ENCODE peak calls at places on chromosomes 3 and 15, in nine cellular contexts. U is fibroblast of mammary gland, F is NCI-H2081, D is astrocyte of the spinal cord, R is breast epithelium, N is NCI-H1092 treated with DMSO at 0.1 percent for 48 hours, G is T-helper 2 cell, S is IMR-90, A is psoas muscle. X is an unnamed sample.

GRCh38 chr15:100769043-100769974 is 110.3 kb upstream of the ALDH1A3 start:
- DNase-seq in U (no peak), F (no peak), D (no peak), R (no peak), N (no peak), G (no peak), S (no peak), A (no peak), X (no peak)

GRCh38 chr3:148882288-148882687 is 17.2 kb downstream of the CPA3 start:
- DNase-seq in U (peak), F (peak), D (peak), R (no peak), N (peak), G (no peak), S (peak), A (no peak), X (no peak)

GRCh38 chr15:64651573-64652260 is 123.7 kb downstream of the RBPMS2 start:
- DNase-seq in U (no peak), F (peak), D (no peak), R (no peak), N (peak), G (no peak), S (peak), A (no peak), X (peak)

GRCh38 chr3:101158374-101158773 is 162.0 kb downstream of the IMPG2 start:
- DNase-seq in U (peak), F (no peak), D (no peak), R (no peak), N (no peak), G (no peak), S (peak), A (no peak), X (no peak)

GRCh38 chr3:33401781-33402180 is 38.4 kb downstream of the UBP1 start:
- DNase-seq in U (no peak), F (no peak), D (peak), R (no peak), N (no peak), G (no peak), S (peak), A (no peak), X (no peak)

GRCh38 chr3:41162541-41162940 is 36.8 kb upstream of the CTNNB1 start:
- DNase-seq in U (no peak), F (no peak), D (no peak), R (no peak), N (no peak), G (no peak), S (no peak), A (no peak), X (no peak)

GRCh38 chr3:13827699-13828098 is 52.2 kb downstream of the WNT7A start:
- DNase-seq in U (no peak), F (no peak), D (no peak), R (no peak), N (no peak), G (no peak), S (no peak), A (no peak), X (no peak)

GRCh38 chr3:159632124-159632523 is 356.5 kb upstream of the IL12A start:
- DNase-seq in U (no peak), F (no peak), D (no peak), R (no peak), N (no peak), G (no peak), S (no peak), A (no peak), X (no peak)

GRCh38 chr3:17187589-17188184 is 302.9 kb downstream of the PLCL2 start:
- DNase-seq in U (no peak), F (no peak), D (no peak), R (no peak), N (no peak), G (no peak), S (no peak), A (no peak), X (no peak)

GRCh38 chr3:184549793-184550585 is 11.6 kb upstream of the EPHB3 start:
- DNase-seq in U (no peak), F (no peak), D (no peak), R (peak), N (no peak), G (no peak), S (no peak), A (no peak), X (no peak)

GRCh38 chr15:29136815-29137214 is 132.8 kb downstream of the NSMCE3 start:
- DNase-seq in U (no peak), F (no peak), D (no peak), R (no peak), N (no peak), G (no peak), S (no peak), A (no peak), X (no peak)

GRCh38 chr15:68729789-68730201 is 90.9 kb downstream of the ANP32A start:
- DNase-seq in U (peak), F (no peak), D (peak), R (peak), N (no peak), G (no peak), S (peak), A (no peak), X (no peak)

GRCh38 chr3:32371466-32372212 is 20.0 kb upstream of the CMTM7 start:
- DNase-seq in U (no peak), F (no peak), D (no peak), R (no peak), N (no peak), G (no peak), S (no peak), A (no peak), X (no peak)

GRCh38 chr3:97647441-97647840 is 117.1 kb upstream of the ARL6 start:
- DNase-seq in U (no peak), F (peak), D (no peak), R (no peak), N (no peak), G (no peak), S (no peak), A (no peak), X (no peak)

GRCh38 chr3:83460051-83460450 is 1498.7 kb upstream of the CADM2 start:
- DNase-seq in U (no peak), F (no peak), D (no peak), R (no peak), N (no peak), G (no peak), S (no peak), A (no peak), X (no peak)

GRCh38 chr3:188978772-188979171 is 193.0 kb upstream of the TPRG1 start:
- DNase-seq in U (peak), F (peak), D (peak), R (no peak), N (peak), G (no peak), S (peak), A (no peak), X (no peak)